ENCODE peak calls at places on chromosome 18, in ten cellular contexts. K is MM.1S; O is transverse colon; Y is naive thymus-derived CD4-positive, alpha-beta T cell; L is Peyer's patch; D is left lung; X is coronary artery; V is left ventricle myocardium inferior; W is aorta; F is PC-9. C is an unnamed sample.
A peak's percentile ranks its signal among the peaks of the same experiment; 100 is the strongest.

GRCh38 chr18:79367989-79368388 is 27.7 kb upstream of the NFATC1 start:
- DNase-seq in K (no peak), O (no peak), Y (no peak), L (no peak), D (no peak), X (no peak), V (no peak), W (no peak), F (no peak), C (no peak)

GRCh38 chr18:31303771-31304170 is 14.2 kb upstream of the DSG1 start:
- DNase-seq in K (no peak), O (no peak), Y (no peak), L (no peak), D (no peak), X (no peak), V (no peak), W (no peak), F (no peak), C (no peak)

GRCh38 chr18:34821669-34822210 is 111.6 kb downstream of the DTNA start:
- DNase-seq in K (no peak), O (no peak), Y (no peak), L (no peak), D (no peak), X (no peak), V (no peak), W (no peak), F (no peak), C (no peak)

GRCh38 chr18:48832961-48833700 is 117.6 kb downstream of the SMAD7 start:
- DNase-seq in K (no peak), O (peak; percentile 74), Y (peak; percentile 6), L (peak; percentile 72), D (peak; percentile 87), X (peak; percentile 78), V (peak; percentile 39), W (peak; percentile 89), F (peak; percentile 92), C (peak; percentile 42)

GRCh38 chr18:21526463-21526862 is 74.0 kb downstream of the ESCO1 start:
- DNase-seq in K (no peak), O (no peak), Y (no peak), L (no peak), D (no peak), X (no peak), V (no peak), W (no peak), F (no peak), C (no peak)

GRCh38 chr18:36440614-36441013 is 143.1 kb downstream of the FHOD3 start:
- DNase-seq in K (no peak), O (no peak), Y (no peak), L (no peak), D (no peak), X (no peak), V (no peak), W (no peak), F (peak; percentile 35), C (no peak)

GRCh38 chr18:23933407-23933806 is 81.1 kb upstream of the TTC39C start:
- DNase-seq in K (no peak), O (no peak), Y (no peak), L (no peak), D (no peak), X (no peak), V (no peak), W (no peak), F (no peak), C (no peak)

GRCh38 chr18:28459587-28459986 is 282.7 kb upstream of the CDH2 start:
- DNase-seq in K (no peak), O (no peak), Y (no peak), L (no peak), D (no peak), X (no peak), V (no peak), W (no peak), F (no peak), C (no peak)

GRCh38 chr18:77866309-77866708 is 616.7 kb downstream of the GALR1 start:
- DNase-seq in K (no peak), O (no peak), Y (no peak), L (no peak), D (no peak), X (no peak), V (no peak), W (no peak), F (no peak), C (no peak)

GRCh38 chr18:35776481-35776880 is 194.9 kb downstream of the GALNT1 start:
- DNase-seq in K (no peak), O (no peak), Y (no peak), L (no peak), D (no peak), X (no peak), V (no peak), W (no peak), F (no peak), C (no peak)

GRCh38 chr18:33733376-33733775 is 155.4 kb downstream of the ASXL3 start:
- DNase-seq in K (no peak), O (no peak), Y (no peak), L (no peak), D (no peak), X (no peak), V (no peak), W (no peak), F (no peak), C (no peak)

DNA sequence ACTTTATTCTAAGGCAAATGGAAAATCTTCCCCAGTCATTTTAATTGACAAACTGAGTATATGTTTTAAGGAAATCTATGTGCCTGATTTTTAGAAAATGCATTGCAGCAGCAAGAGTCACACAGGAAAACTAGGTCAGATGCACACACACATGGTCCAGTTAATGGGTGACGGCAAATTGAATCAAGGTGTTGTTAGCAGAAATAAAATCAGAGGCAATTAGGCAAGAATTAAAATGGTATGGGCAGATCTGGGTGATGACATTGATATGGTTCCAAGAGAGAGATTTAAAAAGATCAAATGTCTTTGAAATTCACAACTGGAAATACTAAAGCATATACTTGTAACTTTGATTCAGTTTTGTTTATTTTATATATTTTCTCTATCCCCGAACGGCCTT is 174.2 kb upstream of the CDH19 start:
- DNase-seq in K (no peak), O (no peak), Y (no peak), L (no peak), D (no peak), X (no peak), V (no peak), W (no peak), F (no peak), C (no peak)
- H3K4me3 ChIP-seq in K (no peak overlapping the region), O (no peak overlapping the region), Y (no peak overlapping the region), L (no peak overlapping the region), D (no peak overlapping the region), X (no peak overlapping the region), V (no peak overlapping the region), W (no peak overlapping the region), F (no peak overlapping the region), C (no peak overlapping the region)

GRCh38 chr18:45567123-45567522 is 48.2 kb upstream of the SLC14A2 start:
- DNase-seq in K (no peak), O (no peak), Y (no peak), L (no peak), D (no peak), X (no peak), V (peak; percentile 41), W (peak; percentile 54), F (no peak), C (peak; percentile 43)
- H3K27ac ChIP-seq in K (no peak overlapping the region), O (peak overlapping the region; percentile 38), Y (no peak overlapping the region), L (no peak overlapping the region), D (peak overlapping the region; percentile 19), X (peak overlapping the region; percentile 72), V (peak overlapping the region; percentile 60), W (no peak overlapping the region), F (no peak overlapping the region), C (peak overlapping the region; percentile 38)

GRCh38 chr18:76618721-76619120 is 123.7 kb upstream of the ZNF516 start:
- DNase-seq in K (no peak), O (no peak), Y (no peak), L (no peak), D (no peak), X (no peak), V (no peak), W (no peak), F (no peak), C (no peak)

GRCh38 chr18:76621782-76622495 is 126.9 kb upstream of the ZNF516 start:
- DNase-seq in K (no peak), O (no peak), Y (no peak), L (no peak), D (no peak), X (no peak), V (no peak), W (no peak), F (no peak), C (peak; percentile 30)

GRCh38 chr18:76621184-76621583 is 126.1 kb upstream of the ZNF516 start:
- DNase-seq in K (no peak), O (no peak), Y (no peak), L (no peak), D (no peak), X (no peak), V (no peak), W (no peak), F (no peak), C (no peak)

GRCh38 chr18:76619342-76620315 is 124.6 kb upstream of the ZNF516 start:
- DNase-seq in K (no peak), O (peak; percentile 27), Y (no peak), L (no peak), D (peak; percentile 86), X (no peak), V (peak; percentile 64), W (peak; percentile 85), F (no peak), C (peak; percentile 66)

DNA sequence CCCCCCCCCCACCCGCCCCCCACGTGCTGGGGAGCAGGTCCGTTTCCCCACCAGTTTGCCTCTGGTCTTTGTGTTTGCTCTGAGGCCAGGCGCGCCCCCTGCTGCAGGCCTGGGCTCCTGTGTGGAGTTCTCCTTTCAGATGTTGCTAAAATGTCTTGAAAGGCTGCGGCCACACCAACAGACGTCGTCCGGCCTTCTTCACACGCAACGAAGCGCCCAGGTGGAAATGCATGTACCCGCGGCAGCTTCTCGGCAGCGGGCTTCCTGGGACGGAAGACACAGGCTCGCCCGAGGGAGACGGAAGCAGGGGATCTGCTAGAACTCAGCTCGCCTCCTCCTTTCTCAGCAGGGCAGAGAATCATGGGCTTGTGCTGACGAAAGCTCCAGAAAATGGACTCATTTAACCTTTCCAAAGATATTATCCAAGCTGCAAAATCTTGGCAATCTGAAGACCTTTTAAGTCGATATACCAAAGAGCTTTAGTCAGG is 125.3 kb upstream of the ZNF516 start:
- DNase-seq in K (peak; percentile 37), O (peak; percentile 54), Y (peak; percentile 24), L (no peak), D (peak; percentile 90), X (no peak), V (peak; percentile 64), W (peak; percentile 82), F (no peak), C (peak; percentile 81)
- H3K4me3 ChIP-seq in K (no peak overlapping the region), O (peak overlapping the region; percentile 14), Y (no peak overlapping the region), L (peak overlapping the region; percentile 36), D (peak overlapping the region; percentile 28), X (peak overlapping the region; percentile 74), V (peak overlapping the region; percentile 63), W (peak overlapping the region; percentile 17), F (no peak overlapping the region), C (peak overlapping the region; percentile 49)

GRCh38 chr18:55228707-55229106 is 269.4 kb upstream of the CCDC68 start:
- DNase-seq in K (no peak), O (no peak), Y (no peak), L (no peak), D (peak; percentile 60), X (no peak), V (no peak), W (no peak), F (no peak), C (peak; percentile 57)
- H3K27ac ChIP-seq in K (no peak overlapping the region), O (peak overlapping the region; percentile 50), Y (no peak overlapping the region), L (no peak overlapping the region), D (no peak overlapping the region), X (no peak overlapping the region), V (peak overlapping the region; percentile 58), W (no peak overlapping the region), F (no peak overlapping the region), C (no peak overlapping the region)

C was measured in tibial artery.